ENCODE peak calls at places on chromosomes 16 and 17, in ten cellular contexts. R, K, X, E, V, G, P, Z, N and O are unnamed samples.

GRCh38 chr17:77280304-77280910 is 139.6 kb downstream of the SEC14L1 start:
- DNase-seq in E (peak; percentile 89), G (no peak), P (no peak), N (peak; percentile 78), R (no peak), Z (peak; percentile 96), K (no peak), V (no peak), X (no peak), O (no peak)

GRCh38 chr17:46930083-46930482 is 7.1 kb downstream of the GOSR2 start:
- DNase-seq in Z (no peak), N (no peak), K (no peak), E (no peak), X (no peak), P (no peak), V (no peak), R (no peak), G (no peak), O (no peak)

GRCh38 chr17:71330099-71330375 is 790.8 kb upstream of the SOX9 start:
- DNase-seq in P (no peak), N (no peak), E (no peak), G (no peak), K (no peak), Z (no peak), R (no peak), V (no peak), X (no peak), O (no peak)

GRCh38 chr16:3113765-3114479 is 1.5 kb downstream of the ZNF205 start:
- DNase-seq in R (no peak), X (no peak), N (no peak), K (no peak), E (no peak), G (no peak), P (no peak), Z (peak; percentile 32), V (no peak), O (no peak)

GRCh38 chr17:36485805-36486203 is 677 bp upstream of the ZNHIT3 start:
- DNase-seq in Z (no peak), P (no peak), G (no peak), X (no peak), V (no peak), K (no peak), N (no peak), E (no peak), R (peak; percentile 52), O (no peak)

GRCh38 chr17:51085150-51085805 is 35.4 kb downstream of the SPAG9 start:
- DNase-seq in K (no peak), R (no peak), V (no peak), E (peak; percentile 59), P (no peak), X (no peak), Z (peak; percentile 90), N (no peak), G (no peak), O (no peak)

GRCh38 chr16:3266873-3267537 is 10.6 kb upstream of the MEFV start:
- DNase-seq in R (no peak), K (no peak), G (peak; percentile 64), E (peak; percentile 62), V (no peak), Z (peak; percentile 52), X (peak; percentile 19), P (no peak), N (no peak), O (no peak)

GRCh38 chr17:219696-220095 is 38.2 kb upstream of the DOC2B start:
- DNase-seq in Z (no peak), G (no peak), N (no peak), X (no peak), P (no peak), E (no peak), K (no peak), V (no peak), R (no peak), O (no peak)

GRCh38 chr16:55661842-55662479 is 6.2 kb downstream of the SLC6A2 start:
- DNase-seq in N (no peak), E (no peak), G (peak; percentile 44), P (no peak), X (no peak), Z (peak; percentile 32), K (no peak), V (no peak), R (no peak), O (no peak)

GRCh38 chr16:11791144-11791828 is 5.8 kb downstream of the ZC3H7A start:
- DNase-seq in N (no peak), K (no peak), V (no peak), P (no peak), X (no peak), Z (no peak), R (no peak), G (no peak), E (no peak), O (no peak)

GRCh38 chr17:55540414-55541091 is 29.3 kb upstream of the SMIM36 start:
- DNase-seq in P (no peak), E (peak; percentile 79), G (peak; percentile 29), V (no peak), N (no peak), Z (peak; percentile 89), R (no peak), K (no peak), X (no peak), O (no peak)

GRCh38 chr16:49493836-49494235 is 120.2 kb downstream of the C16orf78 start:
- DNase-seq in G (no peak), X (no peak), R (no peak), N (no peak), P (no peak), V (no peak), E (no peak), Z (no peak), K (no peak), O (no peak)

GRCh38 chr17:12231027-12231682 is 210.5 kb downstream of the MAP2K4 start:
- DNase-seq in K (no peak), X (no peak), R (no peak), E (peak; percentile 63), P (no peak), G (no peak), V (no peak), N (no peak), Z (peak; percentile 11), O (no peak)

GRCh38 chr16:88886915-88887521 is 20.6 kb upstream of the PABPN1L start:
- DNase-seq in N (peak; percentile 70), G (no peak), V (peak; percentile 24), X (no peak), P (peak; percentile 66), R (no peak), E (peak; percentile 48), K (peak; percentile 78), Z (no peak), O (no peak)

DNA sequence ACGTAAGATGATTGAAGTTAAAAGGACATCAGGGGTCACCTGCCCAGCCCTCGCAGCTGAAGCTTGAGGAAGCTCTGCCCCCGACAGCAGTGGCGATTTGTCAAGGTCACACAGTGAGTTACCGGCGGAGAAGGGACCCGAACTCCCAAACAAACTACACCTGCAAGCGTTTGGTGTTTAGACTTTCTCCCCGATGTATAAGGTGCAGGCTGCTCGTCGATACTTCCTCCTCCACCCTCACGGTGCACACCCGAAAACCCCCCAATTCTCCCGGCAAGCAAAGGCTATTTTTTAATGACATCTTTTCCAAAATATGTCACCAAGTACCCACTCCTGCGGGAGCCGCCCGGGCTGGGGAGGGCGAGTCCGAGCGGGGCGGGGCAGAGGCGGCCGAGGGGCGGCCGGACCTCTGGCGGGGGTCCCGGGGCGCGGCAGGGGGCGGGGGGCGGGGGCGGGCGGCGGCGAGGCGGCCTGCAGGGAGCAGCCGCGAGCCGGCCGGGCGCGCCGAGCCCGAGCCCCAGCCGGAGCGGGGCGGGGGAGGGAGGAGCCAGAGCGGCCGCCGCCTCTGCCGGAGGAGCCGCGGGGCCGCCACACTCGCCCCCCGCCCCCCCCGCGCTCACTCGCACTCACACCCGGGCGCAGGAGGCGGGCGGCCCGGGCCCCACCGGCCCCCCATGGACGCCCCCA is at the start of gene THRA:
- DNase-seq in R (peak; percentile 88), V (peak; percentile 55), E (peak; percentile 28), K (peak; percentile 84), X (peak; percentile 87), P (peak; percentile 81), G (no peak), N (peak; percentile 84), Z (peak; percentile 55), O (peak; percentile 69)
- TF ChIP-seq CTCF in R (peak; percentile 27), V (no peak), E (no peak), K (peak; percentile 29), X (no peak), P (no peak), G (no peak), N (no peak), Z (no peak), O (no peak)

DNA sequence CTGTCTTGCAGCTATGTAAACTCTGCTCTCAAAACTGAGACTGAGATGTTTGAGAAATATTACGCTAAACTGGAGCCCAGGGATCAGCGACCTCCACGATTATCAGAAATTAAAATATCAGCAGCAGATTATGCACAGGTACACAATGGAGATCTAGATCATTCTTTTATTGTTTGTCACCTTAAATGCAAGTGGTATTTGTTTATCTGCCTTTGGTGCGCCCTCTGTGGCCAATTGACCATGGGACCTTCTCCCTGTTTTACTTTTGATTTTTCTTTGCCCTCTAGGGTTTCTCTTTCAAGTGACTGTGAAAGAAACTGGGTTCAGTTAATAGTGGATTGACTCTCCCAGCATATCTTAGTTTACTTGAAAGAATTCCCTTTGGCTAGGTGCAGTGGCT is 42.1 kb downstream of the PRSS54 start:
- DNase-seq in V (no peak), G (no peak), X (no peak), R (no peak), E (no peak), K (no peak), P (no peak), N (no peak), Z (no peak), O (no peak)
- TF ChIP-seq CTCF in V (no peak), G (no peak), X (no peak), R (no peak), E (no peak), K (no peak), P (no peak), N (no peak), Z (no peak), O (no peak)

GRCh38 chr17:72479113-72479512 is 358.3 kb downstream of the SOX9 start:
- DNase-seq in P (no peak), K (no peak), E (no peak), X (no peak), V (no peak), Z (peak; percentile 36), G (no peak), R (no peak), N (no peak), O (no peak)
- TF ChIP-seq CTCF in P (no peak), K (no peak), E (no peak), X (no peak), V (no peak), Z (peak; percentile 58), G (no peak), R (no peak), N (no peak), O (no peak)

DNA sequence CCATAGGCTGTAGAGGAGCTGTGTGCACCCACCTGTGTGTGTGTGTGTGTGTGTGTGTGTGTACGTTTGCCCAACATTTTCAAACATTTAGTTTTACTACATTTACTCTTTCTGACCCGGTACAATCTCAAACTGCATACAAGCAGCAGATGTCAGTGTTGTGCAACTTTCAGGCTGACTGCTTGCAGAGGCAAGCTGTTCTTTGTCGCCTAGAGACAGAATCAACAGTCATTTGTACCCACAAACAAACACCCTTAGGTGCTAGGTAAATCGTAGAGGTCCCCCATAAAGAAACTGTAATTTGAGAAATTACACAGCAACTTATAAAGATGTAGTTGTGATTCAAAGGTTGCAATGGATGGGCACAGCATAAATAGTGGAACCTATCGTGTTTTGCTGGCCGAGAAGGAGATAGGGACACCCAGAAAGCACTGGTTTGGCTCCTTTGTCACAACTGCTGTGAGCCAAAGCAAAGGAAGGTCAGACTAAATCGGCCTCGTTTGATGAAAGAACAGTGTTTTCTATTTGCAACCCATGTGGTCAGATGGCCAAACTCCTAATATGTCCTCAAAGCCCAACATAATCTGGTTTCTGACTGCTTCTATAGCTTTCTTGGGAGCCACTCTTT is 478.4 kb downstream of the TOX3 start:
- DNase-seq in V (no peak), E (peak; percentile 9), Z (peak; percentile 5), N (peak; percentile 18), G (no peak), R (no peak), P (peak; percentile 33), X (no peak), K (no peak), O (no peak)
- TF ChIP-seq CTCF in V (no peak), E (no peak), Z (no peak), N (no peak), G (no peak), R (no peak), P (no peak), X (no peak), K (no peak), O (no peak)